ENCODE peak calls at places on chromosomes 11 and 22, in seven cellular contexts. One of them, this sample, is unnamed.

GRCh38 chr11:125117429-125117828 is 6.0 kb upstream of the TMEM218 start:
- DNase-seq in heart right ventricle: no peak
- DNase-seq in thoracic aorta: no peak
- DNase-seq in GM06990: no peak
- DNase-seq in tibial nerve: no peak
- DNase-seq in cardiac muscle cell: no peak
- DNase-seq in mammary epithelial cell: no peak
- DNase-seq in this sample: no peak

GRCh38 chr11:10450451-10451398 is 4.3 kb upstream of the AMPD3 start:
- DNase-seq in heart right ventricle: peak
- DNase-seq in thoracic aorta: no peak
- DNase-seq in GM06990: peak
- DNase-seq in tibial nerve: no peak
- DNase-seq in cardiac muscle cell: peak
- DNase-seq in mammary epithelial cell: peak
- DNase-seq in this sample: peak

GRCh38 chr11:68381716-68382115 is 69.3 kb downstream of the LRP5 start:
- DNase-seq in heart right ventricle: no peak
- DNase-seq in thoracic aorta: no peak
- DNase-seq in GM06990: no peak
- DNase-seq in tibial nerve: no peak
- DNase-seq in cardiac muscle cell: no peak
- DNase-seq in mammary epithelial cell: no peak
- DNase-seq in this sample: no peak

GRCh38 chr11:17541330-17541885 is 2.8 kb downstream of the USH1C start:
- DNase-seq in heart right ventricle: no peak
- DNase-seq in thoracic aorta: no peak
- DNase-seq in GM06990: no peak
- DNase-seq in tibial nerve: no peak
- DNase-seq in cardiac muscle cell: no peak
- DNase-seq in mammary epithelial cell: peak
- DNase-seq in this sample: peak

GRCh38 chr11:59981106-59981770 is 17.4 kb downstream of the OOSP4A start:
- DNase-seq in heart right ventricle: no peak
- DNase-seq in thoracic aorta: no peak
- DNase-seq in GM06990: no peak
- DNase-seq in tibial nerve: no peak
- DNase-seq in cardiac muscle cell: no peak
- DNase-seq in mammary epithelial cell: peak
- DNase-seq in this sample: peak

GRCh38 chr11:20450829-20451228 is 63.3 kb downstream of the PRMT3 start:
- DNase-seq in heart right ventricle: no peak
- DNase-seq in thoracic aorta: no peak
- DNase-seq in GM06990: no peak
- DNase-seq in tibial nerve: no peak
- DNase-seq in cardiac muscle cell: no peak
- DNase-seq in mammary epithelial cell: no peak
- DNase-seq in this sample: no peak

GRCh38 chr11:73530109-73530508 is 67.8 kb downstream of the FAM168A start:
- DNase-seq in heart right ventricle: no peak
- DNase-seq in thoracic aorta: no peak
- DNase-seq in GM06990: no peak
- DNase-seq in tibial nerve: no peak
- DNase-seq in cardiac muscle cell: no peak
- DNase-seq in mammary epithelial cell: no peak
- DNase-seq in this sample: peak

GRCh38 chr22:20573176-20573829 is 65.9 kb downstream of the MED15 start:
- DNase-seq in heart right ventricle: no peak
- DNase-seq in thoracic aorta: no peak
- DNase-seq in GM06990: no peak
- DNase-seq in tibial nerve: no peak
- DNase-seq in cardiac muscle cell: no peak
- DNase-seq in mammary epithelial cell: no peak
- DNase-seq in this sample: no peak

GRCh38 chr11:58286249-58286648 is 18.2 kb upstream of the OR10W1 start:
- DNase-seq in heart right ventricle: no peak
- DNase-seq in thoracic aorta: no peak
- DNase-seq in GM06990: no peak
- DNase-seq in tibial nerve: no peak
- DNase-seq in cardiac muscle cell: peak
- DNase-seq in mammary epithelial cell: peak
- DNase-seq in this sample: peak

GRCh38 chr11:40337118-40337517 is 1122.3 kb downstream of the LRRC4C start:
- DNase-seq in heart right ventricle: no peak
- DNase-seq in thoracic aorta: no peak
- DNase-seq in GM06990: no peak
- DNase-seq in tibial nerve: no peak
- DNase-seq in cardiac muscle cell: peak
- DNase-seq in mammary epithelial cell: peak
- DNase-seq in this sample: no peak

GRCh38 chr22:42856179-42856864 is 751 bp downstream of the ARFGAP3 start:
- DNase-seq in heart right ventricle: peak
- DNase-seq in thoracic aorta: no peak
- DNase-seq in GM06990: peak
- DNase-seq in tibial nerve: no peak
- DNase-seq in cardiac muscle cell: peak
- DNase-seq in mammary epithelial cell: no peak
- DNase-seq in this sample: peak

GRCh38 chr11:76659672-76660532 is 10.6 kb downstream of the LRRC32 start:
- DNase-seq in heart right ventricle: no peak
- DNase-seq in thoracic aorta: no peak
- DNase-seq in GM06990: no peak
- DNase-seq in tibial nerve: no peak
- DNase-seq in cardiac muscle cell: no peak
- DNase-seq in mammary epithelial cell: no peak
- DNase-seq in this sample: no peak

GRCh38 chr11:129374081-129374992 is 1.3 kb upstream of the BARX2 start:
- DNase-seq in heart right ventricle: no peak
- DNase-seq in thoracic aorta: no peak
- DNase-seq in GM06990: peak
- DNase-seq in tibial nerve: no peak
- DNase-seq in cardiac muscle cell: no peak
- DNase-seq in mammary epithelial cell: no peak
- DNase-seq in this sample: peak

GRCh38 chr11:10379022-10379421 is 74.1 kb downstream of the ADM start:
- DNase-seq in heart right ventricle: no peak
- DNase-seq in thoracic aorta: no peak
- DNase-seq in GM06990: no peak
- DNase-seq in tibial nerve: no peak
- DNase-seq in cardiac muscle cell: no peak
- DNase-seq in mammary epithelial cell: no peak
- DNase-seq in this sample: peak

GRCh38 chr11:76161261-76161961 is 44.9 kb downstream of the WNT11 start:
- DNase-seq in heart right ventricle: peak
- DNase-seq in thoracic aorta: no peak
- DNase-seq in GM06990: no peak
- DNase-seq in tibial nerve: no peak
- DNase-seq in cardiac muscle cell: peak
- DNase-seq in mammary epithelial cell: no peak
- DNase-seq in this sample: no peak

GRCh38 chr22:40463017-40463631 is 92.7 kb downstream of the SGSM3 start:
- DNase-seq in heart right ventricle: no peak
- DNase-seq in thoracic aorta: no peak
- DNase-seq in GM06990: peak
- DNase-seq in tibial nerve: no peak
- DNase-seq in cardiac muscle cell: no peak
- DNase-seq in mammary epithelial cell: no peak
- DNase-seq in this sample: no peak
- H3K4me3 ChIP-seq in heart right ventricle: peak
- H3K4me3 ChIP-seq in thoracic aorta: peak
- H3K4me3 ChIP-seq in GM06990: peak
- H3K4me3 ChIP-seq in tibial nerve: peak
- H3K4me3 ChIP-seq in cardiac muscle cell: no peak
- H3K4me3 ChIP-seq in mammary epithelial cell: no peak
- H3K4me3 ChIP-seq in this sample: no peak

GRCh38 chr22:31227186-31227585 is 15.1 kb downstream of the LIMK2 start:
- DNase-seq in heart right ventricle: no peak
- DNase-seq in thoracic aorta: no peak
- DNase-seq in GM06990: no peak
- DNase-seq in tibial nerve: no peak
- DNase-seq in cardiac muscle cell: peak
- DNase-seq in mammary epithelial cell: no peak
- DNase-seq in this sample: no peak
- TF ChIP-seq CTCF in heart right ventricle: no peak
- TF ChIP-seq CTCF in thoracic aorta: no peak
- TF ChIP-seq CTCF in GM06990: no peak
- TF ChIP-seq CTCF in tibial nerve: no peak
- TF ChIP-seq CTCF in cardiac muscle cell: no peak
- TF ChIP-seq CTCF in mammary epithelial cell: no peak
- TF ChIP-seq CTCF in this sample: no peak

GRCh38 chr22:29799217-29799680 is 32.1 kb downstream of the UQCR10 start:
- DNase-seq in heart right ventricle: peak
- DNase-seq in thoracic aorta: peak
- DNase-seq in GM06990: no peak
- DNase-seq in tibial nerve: peak
- DNase-seq in cardiac muscle cell: peak
- DNase-seq in mammary epithelial cell: peak
- DNase-seq in this sample: peak
- H3K4me3 ChIP-seq in heart right ventricle: no peak
- H3K4me3 ChIP-seq in thoracic aorta: peak
- H3K4me3 ChIP-seq in GM06990: no peak
- H3K4me3 ChIP-seq in tibial nerve: peak
- H3K4me3 ChIP-seq in cardiac muscle cell: no peak
- H3K4me3 ChIP-seq in mammary epithelial cell: no peak
- H3K4me3 ChIP-seq in this sample: no peak

GRCh38 chr11:63543711-63544110 is 7.1 kb downstream of the PLAAT4 start:
- DNase-seq in heart right ventricle: no peak
- DNase-seq in thoracic aorta: no peak
- DNase-seq in GM06990: no peak
- DNase-seq in tibial nerve: no peak
- DNase-seq in cardiac muscle cell: no peak
- DNase-seq in mammary epithelial cell: no peak
- DNase-seq in this sample: no peak
- TF ChIP-seq CTCF in heart right ventricle: no peak
- TF ChIP-seq CTCF in thoracic aorta: no peak
- TF ChIP-seq CTCF in GM06990: no peak
- TF ChIP-seq CTCF in tibial nerve: no peak
- TF ChIP-seq CTCF in cardiac muscle cell: no peak
- TF ChIP-seq CTCF in mammary epithelial cell: no peak
- TF ChIP-seq CTCF in this sample: no peak

DNA sequence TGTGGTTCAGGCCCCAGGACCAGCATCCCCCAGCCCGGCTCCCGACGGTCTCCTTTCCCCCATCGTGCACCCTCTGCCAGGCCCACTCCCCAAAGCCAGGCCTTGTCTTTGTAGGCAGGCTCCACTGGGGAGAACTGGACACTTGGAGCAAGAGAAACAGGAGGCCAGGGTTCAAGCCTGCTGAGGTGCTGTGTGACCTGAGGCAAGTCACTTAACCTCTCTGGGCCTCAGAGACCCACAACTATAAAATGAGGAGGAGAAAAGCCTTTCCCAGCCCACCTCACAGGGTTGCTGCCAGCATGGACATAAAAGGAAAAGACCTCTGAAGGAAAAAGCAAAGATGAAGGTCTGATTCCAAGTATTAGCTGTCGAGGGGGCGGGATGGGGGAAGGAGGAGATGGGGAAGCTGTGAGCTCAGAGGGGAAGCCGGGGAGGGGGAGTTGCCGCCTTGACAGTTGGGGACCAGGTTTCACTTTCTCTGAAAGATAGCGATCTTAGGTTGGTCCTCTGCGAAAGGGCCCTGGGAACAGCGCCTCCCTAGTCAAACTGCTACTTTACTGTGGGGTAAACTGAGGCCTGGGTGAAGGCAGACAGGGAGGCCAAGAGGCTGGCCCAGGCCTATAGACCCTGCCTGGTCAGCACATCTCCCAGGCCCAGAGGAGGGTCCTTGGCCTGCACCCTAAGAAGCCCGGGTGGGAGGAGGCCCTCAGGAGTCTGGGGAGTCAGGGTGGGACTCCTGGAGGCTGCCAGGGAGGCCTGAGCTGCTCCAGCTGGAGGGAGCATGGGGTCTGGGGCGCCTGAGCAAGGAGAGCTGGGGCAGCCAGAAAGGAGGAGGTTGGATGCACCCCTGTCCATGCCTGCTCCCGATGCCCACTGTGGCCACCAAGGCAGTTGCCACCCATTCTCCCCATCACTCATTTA is 991 bp upstream of the OSM start:
- DNase-seq in heart right ventricle: no peak
- DNase-seq in thoracic aorta: no peak
- DNase-seq in GM06990: no peak
- DNase-seq in tibial nerve: no peak
- DNase-seq in cardiac muscle cell: no peak
- DNase-seq in mammary epithelial cell: no peak
- DNase-seq in this sample: no peak
- H3K4me3 ChIP-seq in heart right ventricle: no peak
- H3K4me3 ChIP-seq in thoracic aorta: peak
- H3K4me3 ChIP-seq in GM06990: peak
- H3K4me3 ChIP-seq in tibial nerve: peak
- H3K4me3 ChIP-seq in cardiac muscle cell: no peak
- H3K4me3 ChIP-seq in mammary epithelial cell: no peak
- H3K4me3 ChIP-seq in this sample: no peak

DNA sequence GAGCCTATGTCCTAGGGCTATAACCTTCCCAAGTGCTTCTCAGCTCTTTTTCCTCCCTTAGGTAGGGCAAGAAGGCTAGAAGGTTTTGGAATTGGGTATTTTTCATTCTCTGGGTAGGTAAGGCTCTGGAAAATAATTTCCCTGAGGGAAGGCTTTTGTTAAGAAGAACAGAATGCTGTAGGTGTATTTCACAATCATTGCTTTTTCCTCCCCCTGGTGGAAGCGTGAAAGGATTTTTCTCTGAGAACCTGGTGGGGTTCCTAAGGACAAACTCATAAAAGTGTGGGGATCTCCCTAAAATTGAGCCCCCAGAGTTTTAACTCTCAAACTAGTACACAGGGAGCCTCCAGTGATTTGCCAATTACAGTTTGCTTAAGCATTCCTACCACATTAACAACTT is 41.1 kb upstream of the NARS2 start:
- DNase-seq in heart right ventricle: no peak
- DNase-seq in thoracic aorta: no peak
- DNase-seq in GM06990: no peak
- DNase-seq in tibial nerve: no peak
- DNase-seq in cardiac muscle cell: no peak
- DNase-seq in mammary epithelial cell: no peak
- DNase-seq in this sample: peak
- TF ChIP-seq CTCF in heart right ventricle: no peak
- TF ChIP-seq CTCF in thoracic aorta: no peak
- TF ChIP-seq CTCF in GM06990: no peak
- TF ChIP-seq CTCF in tibial nerve: no peak
- TF ChIP-seq CTCF in cardiac muscle cell: peak
- TF ChIP-seq CTCF in mammary epithelial cell: peak
- TF ChIP-seq CTCF in this sample: peak

GRCh38 chr11:63448646-63449045 is 42.3 kb downstream of the PLAAT5 start:
- DNase-seq in heart right ventricle: no peak
- DNase-seq in thoracic aorta: no peak
- DNase-seq in GM06990: no peak
- DNase-seq in tibial nerve: no peak
- DNase-seq in cardiac muscle cell: no peak
- DNase-seq in mammary epithelial cell: no peak
- DNase-seq in this sample: no peak
- H3K4me3 ChIP-seq in heart right ventricle: no peak
- H3K4me3 ChIP-seq in thoracic aorta: no peak
- H3K4me3 ChIP-seq in GM06990: no peak
- H3K4me3 ChIP-seq in tibial nerve: no peak
- H3K4me3 ChIP-seq in cardiac muscle cell: no peak
- H3K4me3 ChIP-seq in mammary epithelial cell: no peak
- H3K4me3 ChIP-seq in this sample: no peak